ENCODE peak calls at places on chromosomes 3 and 15, in six cellular contexts. A is HCT116, Q is GM12878, H is HepG2, L is K562, O is H1. T is an unnamed sample. For H3K9me3, the result is how much of the 10 kb centered on the place peaks cover.

GRCh38 chr15:76321171-76321570 is 9.9 kb upstream of the ETFA start:
- DNase-seq in A (no peak), Q (no peak), H (no peak), L (no peak), O (no peak), T (no peak)

GRCh38 chr3:14532691-14533456 is 7.3 kb downstream of the GRIP2 start:
- DNase-seq in A (peak), Q (no peak), H (peak), L (peak), O (peak), T (peak)

GRCh38 chr3:183377307-183377959 is 51.0 kb downstream of the MCF2L2 start:
- DNase-seq in A (no peak), Q (no peak), H (no peak), L (no peak), O (no peak), T (no peak)

GRCh38 chr15:73633991-73634495 is 854 bp upstream of the NPTN start:
- DNase-seq in A (peak), Q (no peak), H (peak), L (no peak), O (no peak), T (no peak)

GRCh38 chr3:43105597-43106292 is at the start of gene POMGNT2:
- DNase-seq in A (peak), Q (peak), H (peak), L (peak), O (peak), T (peak)

GRCh38 chr3:186789554-186790260 is 6.3 kb downstream of the EIF4A2 start:
- DNase-seq in A (no peak), Q (no peak), H (no peak), L (no peak), O (no peak), T (no peak)

GRCh38 chr15:69533504-69533903 is 80.9 kb downstream of the RPLP1 start:
- DNase-seq in A (no peak), Q (no peak), H (no peak), L (no peak), O (no peak), T (no peak)

GRCh38 chr15:71800835-71801745 is 9.3 kb upstream of the NR2E3 start:
- DNase-seq in A (peak), Q (no peak), H (peak), L (peak), O (peak), T (peak)

GRCh38 chr15:89358435-89358754 is 23.8 kb upstream of the POLG start:
- DNase-seq in A (no peak), Q (no peak), H (no peak), L (no peak), O (no peak), T (no peak)

GRCh38 chr3:184808021-184808420 is 3.9 kb upstream of the VPS8 start:
- DNase-seq in A (peak), Q (no peak), H (peak), L (no peak), O (peak), T (peak)

GRCh38 chr3:98333989-98334606 is 19.6 kb upstream of the OR5K4 start:
- DNase-seq in A (peak), Q (no peak), H (no peak), L (no peak), O (no peak), T (no peak)

GRCh38 chr15:71379893-71380292 is 264.6 kb downstream of the THSD4 start:
- DNase-seq in A (no peak), Q (no peak), H (no peak), L (no peak), O (no peak), T (no peak)

GRCh38 chr15:52727825-52728224 is 48.6 kb upstream of the ATOSA start:
- DNase-seq in A (no peak), Q (no peak), H (no peak), L (no peak), O (no peak), T (no peak)

GRCh38 chr3:159741281-159741680 is 247.4 kb upstream of the IL12A start:
- DNase-seq in A (no peak), Q (no peak), H (no peak), L (no peak), O (no peak), T (no peak)
- H3K9me3 ChIP-seq in A (under half), Q (under half), H (under half), L (under half), O (under half), T (under half)

DNA sequence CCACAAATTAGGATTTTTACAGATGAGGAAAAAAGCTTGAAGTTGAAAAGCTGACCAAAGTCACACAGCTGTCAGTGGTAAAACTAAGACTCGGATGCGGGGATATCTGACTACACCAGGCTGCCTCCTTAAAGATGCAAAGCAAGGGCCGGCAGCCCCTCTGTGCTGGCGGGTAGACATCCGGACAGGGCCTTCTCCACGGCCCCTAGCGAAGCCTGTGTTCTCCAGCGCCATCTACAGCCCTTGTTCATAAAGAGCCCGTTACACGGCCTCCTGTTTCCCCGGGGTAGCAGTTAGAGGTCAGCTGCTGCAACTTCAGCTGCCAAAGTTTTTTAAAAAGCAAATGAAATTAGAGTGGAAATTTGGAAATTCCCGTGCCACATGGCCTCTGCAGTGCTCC is 383.0 kb downstream of the TBL1XR1 start:
- DNase-seq in A (peak), Q (no peak), H (peak), L (peak), O (peak), T (peak)
- TF ChIP-seq ZNF274 in A (no peak), Q (no peak), H (no peak), L (no peak), O (no peak), T (no peak)

GRCh38 chr3:136903899-136904298 is 41.9 kb downstream of the NCK1 start:
- DNase-seq in A (no peak), Q (no peak), H (no peak), L (no peak), O (no peak), T (no peak)
- H3K9me3 ChIP-seq in A (under half), Q (under half), H (under half), L (under half), O (under half), T (under half)

DNA sequence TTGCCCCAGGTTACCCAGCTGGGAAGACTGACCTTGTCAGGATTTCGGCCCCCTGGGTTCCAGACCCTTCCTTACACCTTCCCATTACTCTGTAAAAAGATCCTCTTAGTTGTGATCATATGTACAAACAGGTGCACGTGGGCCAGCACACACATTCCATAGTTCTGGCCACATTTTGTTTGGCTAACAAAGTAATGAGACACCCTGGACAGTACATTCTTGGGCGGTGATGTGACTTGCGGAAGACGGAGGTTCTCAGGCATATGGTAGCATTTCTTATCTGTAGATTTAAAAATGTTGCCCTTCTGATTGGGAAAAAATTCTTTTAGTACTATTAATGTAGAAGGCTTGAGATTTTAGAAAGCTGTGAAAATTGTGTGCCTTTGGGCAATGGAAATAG is 205.6 kb upstream of the UBE2E1 start:
- DNase-seq in A (no peak), Q (no peak), H (no peak), L (no peak), O (no peak), T (no peak)
- TF ChIP-seq ZNF274 in A (no peak), Q (no peak), H (no peak), L (no peak), O (no peak), T (no peak)